ENCODE peak calls at places on chromosomes 3 and 15, in eight cellular contexts. D, Z, S, G, J, L, O and E are unnamed samples.

GRCh38 chr3:71064976-71065763 is 518.4 kb downstream of the FOXP1 start:
- DNase-seq in L (peak), J (peak), D (peak), O (peak), S (no peak), G (peak), Z (no peak), E (peak)

GRCh38 chr3:43343185-43343584 is 56.8 kb downstream of the SNRK start:
- DNase-seq in Z (no peak), D (no peak), L (no peak), O (no peak), G (no peak), J (no peak), S (no peak), E (no peak)

GRCh38 chr15:53869044-53869805 is 109.0 kb upstream of the UNC13C start:
- DNase-seq in O (peak), S (no peak), L (no peak), G (no peak), J (no peak), Z (no peak), D (no peak), E (no peak)

GRCh38 chr3:126439346-126439967 is 36.2 kb downstream of the ZXDC start:
- DNase-seq in O (no peak), J (peak), G (no peak), L (no peak), Z (no peak), S (no peak), D (no peak), E (peak)

GRCh38 chr3:149114458-149114857 is 15.0 kb upstream of the HPS3 start:
- DNase-seq in D (no peak), O (no peak), J (no peak), G (no peak), L (no peak), Z (no peak), S (no peak), E (no peak)

GRCh38 chr15:40354408-40355171 is 3.4 kb upstream of the DISP2 start:
- DNase-seq in G (no peak), O (peak), J (no peak), Z (no peak), S (no peak), D (peak), L (peak), E (no peak)

GRCh38 chr15:68091743-68092142 is 37.6 kb downstream of the PIAS1 start:
- DNase-seq in L (no peak), D (no peak), J (no peak), O (no peak), S (no peak), G (no peak), Z (no peak), E (no peak)

GRCh38 chr15:99104788-99105515 is at the start of gene SYNM:
- DNase-seq in J (peak), L (peak), D (peak), G (no peak), S (peak), O (peak), Z (peak), E (peak)

GRCh38 chr3:42264399-42265058 is 1.5 kb downstream of the CCK start:
- DNase-seq in D (no peak), S (peak), J (no peak), O (peak), L (peak), G (no peak), Z (peak), E (no peak)

GRCh38 chr3:12503126-12503952 is 19.1 kb downstream of the TSEN2 start:
- DNase-seq in G (no peak), J (no peak), S (no peak), L (no peak), Z (no peak), O (no peak), D (no peak), E (no peak)

GRCh38 chr3:162491957-162492356 is 995.3 kb downstream of the OTOL1 start:
- DNase-seq in J (no peak), D (no peak), O (peak), G (no peak), S (no peak), Z (no peak), L (peak), E (no peak)

GRCh38 chr15:67142142-67143092 is 77.0 kb downstream of the SMAD3 start:
- DNase-seq in D (no peak), Z (no peak), O (peak), J (peak), S (no peak), L (peak), G (no peak), E (peak)

GRCh38 chr15:58331562-58331902 is 100.3 kb upstream of the LIPC start:
- DNase-seq in Z (no peak), D (no peak), O (no peak), J (no peak), L (no peak), G (no peak), S (no peak), E (no peak)

GRCh38 chr3:113516115-113516505 is 1.2 kb upstream of the SPICE1 start:
- DNase-seq in S (no peak), O (peak), D (no peak), G (peak), Z (no peak), J (no peak), L (no peak), E (no peak)

GRCh38 chr3:172317984-172318383 is 130.3 kb downstream of the GHSR start:
- DNase-seq in G (no peak), D (no peak), J (no peak), S (peak), Z (no peak), O (peak), L (peak), E (no peak)

GRCh38 chr3:171427771-171428320 is 32.4 kb downstream of the TNIK start:
- DNase-seq in J (no peak), L (no peak), Z (no peak), D (no peak), G (no peak), S (no peak), O (no peak), E (no peak)

GRCh38 chr3:54309601-54310000 is 187.2 kb downstream of the CACNA2D3 start:
- DNase-seq in G (no peak), L (no peak), D (no peak), O (no peak), Z (no peak), S (no peak), J (no peak), E (no peak)

GRCh38 chr15:41940441-41940857 is 31.9 kb downstream of the EHD4 start:
- DNase-seq in G (no peak), D (no peak), L (peak), Z (peak), S (no peak), O (peak), J (peak), E (no peak)